ENCODE peak calls at places on chromosome 14, in six cellular contexts. S, R, X, O, E and M are unnamed samples.

GRCh38 chr14:52369305-52369781 is 55.2 kb downstream of the PTGER2 start:
- DNase-seq in S (no peak), R (no peak), X (no peak), O (no peak), E (no peak), M (no peak)

GRCh38 chr14:95918466-95918865 is 41.8 kb downstream of the TUNAR start:
- DNase-seq in S (no peak), R (no peak), X (no peak), O (no peak), E (no peak), M (no peak)

GRCh38 chr14:60485600-60486251 is at the start of gene C14orf39:
- DNase-seq in S (no peak), R (peak), X (no peak), O (no peak), E (peak), M (peak)

GRCh38 chr14:69363055-69363454 is 35.0 kb downstream of the ERH start:
- DNase-seq in S (no peak), R (peak), X (no peak), O (peak), E (peak), M (peak)

GRCh38 chr14:69355955-69356321 is 42.2 kb downstream of the ERH start:
- DNase-seq in S (no peak), R (no peak), X (no peak), O (no peak), E (no peak), M (no peak)

GRCh38 chr14:95496690-95497241 is 19.7 kb downstream of the SYNE3 start:
- DNase-seq in S (no peak), R (no peak), X (no peak), O (no peak), E (no peak), M (no peak)

GRCh38 chr14:101426466-101426865 is 134.8 kb upstream of the DIO3 start:
- DNase-seq in S (no peak), R (no peak), X (no peak), O (no peak), E (no peak), M (no peak)

GRCh38 chr14:91349481-91350074 is 68.0 kb downstream of the CCDC88C start:
- DNase-seq in S (no peak), R (no peak), X (no peak), O (no peak), E (no peak), M (no peak)

GRCh38 chr14:65867333-65867732 is 454.8 kb downstream of the FUT8 start:
- DNase-seq in S (no peak), R (no peak), X (no peak), O (no peak), E (no peak), M (no peak)

GRCh38 chr14:33017016-33017415 is 78.3 kb downstream of the NPAS3 start:
- DNase-seq in S (no peak), R (no peak), X (no peak), O (no peak), E (no peak), M (no peak)

GRCh38 chr14:23056257-23056955 is 914 bp downstream of the CDH24 start:
- DNase-seq in S (peak), R (peak), X (peak), O (peak), E (peak), M (peak)

GRCh38 chr14:100677925-100678765 is 48.5 kb upstream of the DLK1 start:
- DNase-seq in S (no peak), R (peak), X (no peak), O (no peak), E (peak), M (no peak)

GRCh38 chr14:98173291-98173690 is 1098.7 kb downstream of the BCL11B start:
- DNase-seq in S (no peak), R (no peak), X (no peak), O (no peak), E (no peak), M (no peak)

GRCh38 chr14:99231181-99231849 is 40.7 kb downstream of the BCL11B start:
- DNase-seq in S (no peak), R (no peak), X (no peak), O (no peak), E (no peak), M (no peak)

GRCh38 chr14:95562892-95563685 is 28.2 kb downstream of the GLRX5 start:
- DNase-seq in S (no peak), R (no peak), X (no peak), O (peak), E (no peak), M (no peak)

GRCh38 chr14:35944847-35945246 is 118.7 kb downstream of the BRMS1L start:
- DNase-seq in S (peak), R (peak), X (peak), O (peak), E (peak), M (peak)
- TF ChIP-seq CTCF in S (peak), R (no peak), X (peak), O (peak), E (no peak), M (peak)

DNA sequence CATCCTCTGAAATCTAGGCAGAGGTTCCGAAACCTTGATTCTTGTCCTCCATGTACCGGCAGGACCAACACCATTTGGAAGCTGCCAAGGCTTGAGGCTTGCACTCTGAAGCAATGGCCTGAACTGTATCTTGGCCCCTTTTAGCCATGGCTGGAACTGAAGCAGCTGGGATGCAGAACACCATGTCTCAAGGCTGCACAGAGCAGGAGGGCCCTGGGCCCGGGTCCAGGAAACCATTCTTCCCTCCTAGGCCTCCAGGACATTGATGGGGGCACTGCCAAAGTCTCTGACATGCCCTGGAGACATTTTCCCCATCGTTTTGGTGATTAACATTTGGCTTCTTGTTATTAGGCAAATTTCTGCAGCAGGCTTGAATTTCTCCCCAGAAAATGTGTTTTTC is 198.7 kb downstream of the EFCAB11 start:
- DNase-seq in S (no peak), R (no peak), X (no peak), O (no peak), E (no peak), M (no peak)
- TF ChIP-seq REST in S (no peak), R (no peak), X (no peak), O (no peak), E (no peak), M (no peak)

DNA sequence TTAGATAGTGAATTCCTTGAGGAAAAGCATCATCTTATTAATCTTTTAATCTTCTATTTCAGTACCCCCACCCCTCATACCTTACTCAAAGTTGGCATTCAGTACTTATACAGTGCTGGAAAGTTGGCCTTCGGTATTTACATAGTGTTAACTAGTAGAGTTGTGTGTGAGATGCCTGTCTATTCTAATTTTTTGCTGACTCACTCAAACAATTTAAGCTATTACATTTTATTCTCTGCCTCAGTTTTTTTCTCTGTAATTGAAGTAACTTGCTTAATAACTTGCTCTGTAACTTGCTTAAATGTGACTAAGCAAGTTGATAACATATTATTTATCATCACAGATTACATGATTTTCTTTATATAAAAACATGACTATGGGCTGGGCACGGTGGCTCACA is 20.3 kb downstream of the DNAL1 start:
- DNase-seq in S (no peak), R (no peak), X (no peak), O (no peak), E (no peak), M (no peak)
- TF ChIP-seq CTCF in S (no peak), R (no peak), X (no peak), O (no peak), E (no peak), M (no peak)

GRCh38 chr14:103868242-103868897 is 21.0 kb upstream of the PPP1R13B start:
- DNase-seq in S (no peak), R (no peak), X (no peak), O (no peak), E (peak), M (no peak)

GRCh38 chr14:103869406-103870143 is 22.2 kb upstream of the PPP1R13B start:
- DNase-seq in S (no peak), R (no peak), X (no peak), O (no peak), E (peak), M (no peak)

GRCh38 chr14:103870144-103870876 is 22.9 kb upstream of the PPP1R13B start:
- DNase-seq in S (no peak), R (no peak), X (no peak), O (no peak), E (peak), M (no peak)

GRCh38 chr14:103867523-103867953 is 20.2 kb upstream of the PPP1R13B start:
- DNase-seq in S (no peak), R (no peak), X (no peak), O (no peak), E (peak), M (no peak)

GRCh38 chr14:103867020-103867419 is 19.6 kb upstream of the PPP1R13B start:
- DNase-seq in S (no peak), R (no peak), X (no peak), O (no peak), E (peak), M (no peak)
- TF ChIP-seq REST in S (no peak), R (no peak), X (no peak), O (no peak), E (no peak), M (no peak)

GRCh38 chr14:105439179-105439578 is 19.6 kb downstream of the MTA1 start:
- DNase-seq in S (no peak), R (no peak), X (no peak), O (no peak), E (no peak), M (no peak)

GRCh38 chr14:105440554-105440900 is 20.9 kb downstream of the MTA1 start:
- DNase-seq in S (no peak), R (no peak), X (no peak), O (no peak), E (no peak), M (no peak)

GRCh38 chr14:105440992-105441391 is 21.4 kb downstream of the MTA1 start:
- DNase-seq in S (no peak), R (no peak), X (no peak), O (no peak), E (no peak), M (no peak)

GRCh38 chr14:105437723-105438500 is 18.3 kb downstream of the MTA1 start:
- DNase-seq in S (no peak), R (no peak), X (no peak), O (no peak), E (no peak), M (no peak)

DNA sequence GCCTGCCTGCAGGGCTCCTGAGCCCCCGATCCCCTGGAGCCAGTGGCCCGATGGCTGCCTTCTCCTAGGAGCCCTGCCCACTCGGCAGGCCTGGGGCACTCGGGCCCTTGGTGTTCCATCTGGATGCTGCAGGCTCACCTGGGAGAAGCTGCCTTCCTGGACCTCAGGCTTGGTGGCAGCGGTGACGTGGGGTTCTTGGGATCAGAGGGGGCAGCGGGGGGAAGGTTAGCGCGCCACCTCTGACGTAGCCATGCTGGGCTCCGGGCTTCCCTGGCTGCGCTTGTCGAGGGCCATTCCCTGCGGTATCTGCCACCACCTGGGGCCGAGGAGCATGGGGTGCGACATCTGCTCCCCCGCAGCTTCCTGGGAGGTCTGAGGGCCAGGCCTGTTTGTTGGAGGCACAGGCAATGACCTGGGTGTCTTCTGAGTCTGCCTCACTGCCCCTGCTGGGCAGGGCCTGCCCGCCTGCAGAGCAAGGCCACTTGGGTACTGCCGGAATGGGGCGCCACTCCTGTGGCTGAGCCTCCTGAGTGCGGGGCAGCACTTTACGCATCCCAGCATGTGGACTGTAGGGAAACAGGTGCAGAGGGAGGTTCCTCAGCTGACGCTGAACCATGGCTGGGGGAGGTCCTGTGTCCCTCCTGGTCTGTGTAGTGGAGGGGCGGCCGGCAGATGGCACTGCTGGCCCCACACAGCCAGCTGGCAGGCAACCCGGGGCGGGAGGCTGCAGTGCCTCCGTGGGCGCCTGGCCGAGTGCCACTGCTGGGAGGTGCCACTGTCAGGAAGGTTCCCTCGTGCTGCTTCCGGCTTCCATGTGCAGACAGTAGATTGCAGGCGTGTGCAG is 20.3 kb downstream of the MTA1 start:
- DNase-seq in S (peak), R (no peak), X (no peak), O (no peak), E (peak), M (no peak)
- TF ChIP-seq CTCF in S (peak), R (no peak), X (no peak), O (peak), E (no peak), M (peak)

DNA sequence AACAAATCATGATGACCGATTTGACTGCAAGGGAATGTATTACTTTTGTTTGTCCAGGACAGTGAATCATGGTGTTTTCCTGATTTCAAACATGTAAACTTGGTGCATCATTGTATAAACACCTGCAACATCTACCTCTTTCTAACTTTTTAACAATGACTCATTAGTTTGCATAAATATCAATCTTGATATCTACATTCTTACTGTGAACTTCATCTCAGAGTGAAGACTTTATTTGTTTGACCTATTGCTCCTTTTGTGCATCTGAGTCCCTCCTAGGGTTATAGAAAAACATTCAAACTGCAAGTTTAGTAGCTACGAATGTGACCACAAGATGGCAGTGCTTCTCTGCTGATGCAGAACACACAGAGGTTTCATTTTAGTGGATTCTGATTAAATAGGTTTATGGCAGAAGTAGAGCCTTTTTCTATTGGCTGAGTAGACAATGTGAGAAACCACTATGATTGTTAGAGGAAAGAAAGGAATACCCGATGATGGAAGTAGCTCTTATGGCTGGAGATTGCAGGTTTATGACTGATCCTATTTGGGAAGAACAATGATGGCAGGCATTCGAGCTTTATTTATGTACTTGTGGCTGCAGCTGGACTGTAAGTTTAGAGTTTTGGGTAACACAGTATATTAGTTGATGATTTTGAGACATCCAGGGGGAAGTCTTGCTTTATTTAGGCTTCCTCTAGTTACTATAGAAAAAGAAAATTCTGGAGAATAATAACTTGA is 244.2 kb upstream of the OR4E1 start:
- DNase-seq in S (peak), R (peak), X (peak), O (peak), E (peak), M (peak)
- TF ChIP-seq REST in S (no peak), R (no peak), X (no peak), O (no peak), E (no peak), M (no peak)

DNA sequence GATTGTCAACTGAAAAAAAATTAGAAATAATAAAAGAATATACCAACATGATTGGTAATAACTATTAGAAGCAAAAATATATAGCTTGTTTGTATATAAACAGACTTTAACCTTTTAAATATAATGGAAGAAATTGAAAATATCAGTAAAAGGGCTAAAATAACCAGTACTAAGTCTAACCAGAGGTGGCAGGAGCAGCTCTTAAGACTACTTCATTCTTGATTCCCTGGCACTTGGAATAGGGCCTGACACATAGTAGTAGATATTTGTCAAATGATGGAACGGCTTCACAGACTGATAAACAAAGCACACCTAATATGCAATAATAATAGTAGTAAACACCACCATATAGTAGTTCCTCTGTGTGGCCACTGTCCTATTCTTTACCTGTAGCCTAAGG is 9.4 kb downstream of the TMEM63C start:
- DNase-seq in S (no peak), R (no peak), X (no peak), O (no peak), E (peak), M (peak)
- TF ChIP-seq CTCF in S (no peak), R (no peak), X (no peak), O (no peak), E (no peak), M (no peak)